ENCODE peak calls at places on chromosomes 12 and 14, in five cellular contexts. One of them, this sample, is unnamed.

GRCh38 chr12:7642287-7642686 is 23.4 kb downstream of the APOBEC1 start:
- DNase-seq in K562: no peak
- DNase-seq in A549: no peak
- DNase-seq in IMR-90: no peak
- DNase-seq in SK-N-SH: no peak
- DNase-seq in this sample: no peak

GRCh38 chr14:23365353-23366162 is 586 bp upstream of the EFS start:
- DNase-seq in K562: no peak
- DNase-seq in A549: no peak
- DNase-seq in IMR-90: peak; percentile 5
- DNase-seq in SK-N-SH: peak; percentile 81
- DNase-seq in this sample: no peak

GRCh38 chr12:17064834-17065233 is 458.9 kb upstream of the LMO3 start:
- DNase-seq in K562: no peak
- DNase-seq in A549: no peak
- DNase-seq in IMR-90: no peak
- DNase-seq in SK-N-SH: no peak
- DNase-seq in this sample: no peak

GRCh38 chr12:45216983-45217485 is 1.1 kb downstream of the ANO6 start:
- DNase-seq in K562: no peak
- DNase-seq in A549: no peak
- DNase-seq in IMR-90: no peak
- DNase-seq in SK-N-SH: peak; percentile 65
- DNase-seq in this sample: no peak

GRCh38 chr14:93984987-93985410 is 8.6 kb upstream of the ASB2 start:
- DNase-seq in K562: peak; percentile 22
- DNase-seq in A549: peak; percentile 76
- DNase-seq in IMR-90: peak; percentile 91
- DNase-seq in SK-N-SH: peak; percentile 47
- DNase-seq in this sample: no peak

GRCh38 chr14:95156765-95157194 is 549 bp downstream of the DICER1 start:
- DNase-seq in K562: no peak
- DNase-seq in A549: peak; percentile 21
- DNase-seq in IMR-90: peak; percentile 19
- DNase-seq in SK-N-SH: no peak
- DNase-seq in this sample: no peak

GRCh38 chr14:61569783-61570182 is 125.5 kb upstream of the HIF1A start:
- DNase-seq in K562: no peak
- DNase-seq in A549: no peak
- DNase-seq in IMR-90: peak; percentile 73
- DNase-seq in SK-N-SH: no peak
- DNase-seq in this sample: no peak

GRCh38 chr14:86654558-86655184 is 1124.7 kb downstream of the FLRT2 start:
- DNase-seq in K562: peak; percentile 16
- DNase-seq in A549: peak; percentile 7
- DNase-seq in IMR-90: peak; percentile 26
- DNase-seq in SK-N-SH: peak; percentile 19
- DNase-seq in this sample: no peak

GRCh38 chr14:67137744-67138371 is 51.4 kb upstream of the GARIN2 start:
- DNase-seq in K562: no peak
- DNase-seq in A549: peak; percentile 11
- DNase-seq in IMR-90: peak; percentile 22
- DNase-seq in SK-N-SH: peak; percentile 13
- DNase-seq in this sample: no peak

GRCh38 chr12:117282490-117282889 is 78.9 kb downstream of the NOS1 start:
- DNase-seq in K562: no peak
- DNase-seq in A549: no peak
- DNase-seq in IMR-90: no peak
- DNase-seq in SK-N-SH: no peak
- DNase-seq in this sample: no peak

GRCh38 chr12:26233620-26234019 is 38.2 kb downstream of the SSPN start:
- DNase-seq in K562: no peak
- DNase-seq in A549: no peak
- DNase-seq in IMR-90: peak; percentile 61
- DNase-seq in SK-N-SH: no peak
- DNase-seq in this sample: no peak

GRCh38 chr12:75087656-75088055 is 122.0 kb downstream of the KCNC2 start:
- DNase-seq in K562: no peak
- DNase-seq in A549: no peak
- DNase-seq in IMR-90: no peak
- DNase-seq in SK-N-SH: no peak
- DNase-seq in this sample: no peak

GRCh38 chr14:26577711-26578110 is 20.1 kb downstream of the NOVA1 start:
- DNase-seq in K562: no peak
- DNase-seq in A549: no peak
- DNase-seq in IMR-90: no peak
- DNase-seq in SK-N-SH: no peak
- DNase-seq in this sample: no peak

GRCh38 chr12:39505562-39505961 is 62.6 kb upstream of the KIF21A start:
- DNase-seq in K562: no peak
- DNase-seq in A549: no peak
- DNase-seq in IMR-90: no peak
- DNase-seq in SK-N-SH: no peak
- DNase-seq in this sample: no peak

GRCh38 chr14:92499216-92499615 is 14.4 kb upstream of the RIN3 start:
- DNase-seq in K562: no peak
- DNase-seq in A549: no peak
- DNase-seq in IMR-90: no peak
- DNase-seq in SK-N-SH: no peak
- DNase-seq in this sample: no peak

GRCh38 chr14:51616724-51617409 is 34.8 kb upstream of the FRMD6 start:
- DNase-seq in K562: no peak
- DNase-seq in A549: peak; percentile 15
- DNase-seq in IMR-90: peak; percentile 94
- DNase-seq in SK-N-SH: no peak
- DNase-seq in this sample: no peak

GRCh38 chr12:53205747-53206146 is 1.3 kb downstream of the ITGB7 start:
- DNase-seq in K562: no peak
- DNase-seq in A549: no peak
- DNase-seq in IMR-90: peak; percentile 89
- DNase-seq in SK-N-SH: no peak
- DNase-seq in this sample: peak; percentile 87

GRCh38 chr12:121741743-121742142 is 29.2 kb downstream of the TMEM120B start:
- DNase-seq in K562: no peak
- DNase-seq in A549: no peak
- DNase-seq in IMR-90: no peak
- DNase-seq in SK-N-SH: no peak
- DNase-seq in this sample: no peak

GRCh38 chr14:23551266-23552028 is at the start of gene ZFHX2:
- DNase-seq in K562: peak; percentile 73
- DNase-seq in A549: peak; percentile 81
- DNase-seq in IMR-90: peak; percentile 49
- DNase-seq in SK-N-SH: peak; percentile 91
- DNase-seq in this sample: no peak

GRCh38 chr12:25717552-25717951 is 164.5 kb upstream of the LMNTD1 start:
- DNase-seq in K562: no peak
- DNase-seq in A549: no peak
- DNase-seq in IMR-90: no peak
- DNase-seq in SK-N-SH: no peak
- DNase-seq in this sample: no peak

GRCh38 chr14:37202812-37203211 is 5.1 kb downstream of the MIPOL1 start:
- DNase-seq in K562: no peak
- DNase-seq in A549: no peak
- DNase-seq in IMR-90: no peak
- DNase-seq in SK-N-SH: no peak
- DNase-seq in this sample: no peak

GRCh38 chr14:34439090-34439489 is 22.9 kb downstream of the SPTSSA start:
- DNase-seq in K562: no peak
- DNase-seq in A549: no peak
- DNase-seq in IMR-90: no peak
- DNase-seq in SK-N-SH: no peak
- DNase-seq in this sample: no peak
- TF ChIP-seq RCOR1 in K562: no peak
- TF ChIP-seq RCOR1 in A549: no peak
- TF ChIP-seq RCOR1 in IMR-90: no peak
- TF ChIP-seq RCOR1 in SK-N-SH: no peak
- TF ChIP-seq RCOR1 in this sample: no peak

DNA sequence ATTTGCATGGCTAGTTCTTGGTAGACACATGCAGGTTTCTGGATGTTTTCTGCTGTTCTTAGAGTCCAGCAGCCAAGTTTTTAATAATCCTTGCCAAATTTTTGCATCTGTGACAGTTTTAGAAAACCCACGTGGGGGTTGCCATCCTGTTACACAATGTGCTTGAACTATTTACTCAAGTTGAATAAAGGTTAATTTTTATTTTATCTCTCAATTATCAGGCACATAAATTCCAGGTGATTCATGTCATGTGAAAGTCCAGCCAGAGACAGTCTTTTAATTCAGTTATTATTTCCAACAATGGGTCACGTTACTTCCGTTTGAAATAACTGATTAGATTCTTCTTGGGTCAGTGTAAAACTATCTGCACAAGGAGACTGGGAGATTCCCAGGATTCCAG is 15.7 kb downstream of the MYRFL start:
- DNase-seq in K562: no peak
- DNase-seq in A549: no peak
- DNase-seq in IMR-90: no peak
- DNase-seq in SK-N-SH: no peak
- DNase-seq in this sample: no peak
- TF ChIP-seq RCOR1 in K562: no peak
- TF ChIP-seq RCOR1 in A549: no peak
- TF ChIP-seq RCOR1 in IMR-90: no peak
- TF ChIP-seq RCOR1 in SK-N-SH: no peak
- TF ChIP-seq RCOR1 in this sample: no peak

DNA sequence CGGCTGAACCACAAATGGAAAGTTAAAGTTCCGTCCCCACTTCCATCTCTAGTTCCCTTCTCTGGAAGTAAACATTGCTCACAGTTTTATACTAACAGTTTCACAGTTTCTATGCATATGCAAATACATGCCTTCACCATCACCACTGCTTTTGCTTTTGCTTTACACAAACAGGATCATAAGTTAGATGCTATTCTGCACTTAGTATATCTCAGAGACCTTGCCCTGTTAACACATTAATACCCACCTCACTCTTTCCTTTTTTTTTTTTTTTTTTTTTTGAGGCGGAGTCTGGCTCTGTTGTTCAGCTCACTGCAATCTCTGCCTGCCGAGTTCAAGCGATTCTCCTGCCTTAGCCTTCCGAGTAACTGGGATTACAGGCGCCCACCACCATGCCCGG is 879 bp downstream of the TEP1 start:
- DNase-seq in K562: no peak
- DNase-seq in A549: no peak
- DNase-seq in IMR-90: no peak
- DNase-seq in SK-N-SH: no peak
- DNase-seq in this sample: peak; percentile 39
- TF ChIP-seq RCOR1 in K562: no peak
- TF ChIP-seq RCOR1 in A549: no peak
- TF ChIP-seq RCOR1 in IMR-90: no peak
- TF ChIP-seq RCOR1 in SK-N-SH: no peak
- TF ChIP-seq RCOR1 in this sample: no peak

DNA sequence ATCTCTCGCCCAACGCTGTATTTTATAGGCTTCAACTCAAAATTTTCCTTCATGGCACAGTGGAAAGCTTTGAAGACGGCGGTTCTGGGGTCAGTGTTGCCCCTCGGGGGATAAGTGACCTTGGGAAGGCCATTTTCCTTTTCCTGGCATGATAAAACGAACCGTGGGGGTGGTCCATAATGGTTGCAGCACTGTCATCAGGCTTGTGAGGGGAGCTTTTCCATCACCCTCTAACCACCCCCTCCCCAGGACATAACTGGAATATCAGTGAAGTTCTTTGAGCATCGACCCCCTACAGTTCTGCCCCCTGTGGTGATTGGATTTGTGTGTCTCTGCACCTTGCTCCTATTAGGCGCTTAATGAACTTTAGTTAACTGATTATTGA is 16.0 kb downstream of the FOS start:
- DNase-seq in K562: peak; percentile 25
- DNase-seq in A549: peak; percentile 47
- DNase-seq in IMR-90: no peak
- DNase-seq in SK-N-SH: peak; percentile 66
- DNase-seq in this sample: no peak
- TF ChIP-seq RCOR1 in K562: no peak
- TF ChIP-seq RCOR1 in A549: no peak
- TF ChIP-seq RCOR1 in IMR-90: no peak
- TF ChIP-seq RCOR1 in SK-N-SH: no peak
- TF ChIP-seq RCOR1 in this sample: no peak

GRCh38 chr12:113030875-113031525 is 25.5 kb upstream of the DTX1 start:
- DNase-seq in K562: peak; percentile 22
- DNase-seq in A549: peak; percentile 72
- DNase-seq in IMR-90: peak; percentile 52
- DNase-seq in SK-N-SH: peak; percentile 71
- DNase-seq in this sample: no peak
- TF ChIP-seq RCOR1 in K562: no peak
- TF ChIP-seq RCOR1 in A549: no peak
- TF ChIP-seq RCOR1 in IMR-90: no peak
- TF ChIP-seq RCOR1 in SK-N-SH: no peak
- TF ChIP-seq RCOR1 in this sample: no peak

GRCh38 chr12:55336002-55336401 is 5.5 kb downstream of the OR6C3 start:
- DNase-seq in K562: no peak
- DNase-seq in A549: no peak
- DNase-seq in IMR-90: no peak
- DNase-seq in SK-N-SH: no peak
- DNase-seq in this sample: no peak
- TF ChIP-seq RCOR1 in K562: no peak
- TF ChIP-seq RCOR1 in A549: no peak
- TF ChIP-seq RCOR1 in IMR-90: no peak
- TF ChIP-seq RCOR1 in SK-N-SH: no peak
- TF ChIP-seq RCOR1 in this sample: no peak

DNA sequence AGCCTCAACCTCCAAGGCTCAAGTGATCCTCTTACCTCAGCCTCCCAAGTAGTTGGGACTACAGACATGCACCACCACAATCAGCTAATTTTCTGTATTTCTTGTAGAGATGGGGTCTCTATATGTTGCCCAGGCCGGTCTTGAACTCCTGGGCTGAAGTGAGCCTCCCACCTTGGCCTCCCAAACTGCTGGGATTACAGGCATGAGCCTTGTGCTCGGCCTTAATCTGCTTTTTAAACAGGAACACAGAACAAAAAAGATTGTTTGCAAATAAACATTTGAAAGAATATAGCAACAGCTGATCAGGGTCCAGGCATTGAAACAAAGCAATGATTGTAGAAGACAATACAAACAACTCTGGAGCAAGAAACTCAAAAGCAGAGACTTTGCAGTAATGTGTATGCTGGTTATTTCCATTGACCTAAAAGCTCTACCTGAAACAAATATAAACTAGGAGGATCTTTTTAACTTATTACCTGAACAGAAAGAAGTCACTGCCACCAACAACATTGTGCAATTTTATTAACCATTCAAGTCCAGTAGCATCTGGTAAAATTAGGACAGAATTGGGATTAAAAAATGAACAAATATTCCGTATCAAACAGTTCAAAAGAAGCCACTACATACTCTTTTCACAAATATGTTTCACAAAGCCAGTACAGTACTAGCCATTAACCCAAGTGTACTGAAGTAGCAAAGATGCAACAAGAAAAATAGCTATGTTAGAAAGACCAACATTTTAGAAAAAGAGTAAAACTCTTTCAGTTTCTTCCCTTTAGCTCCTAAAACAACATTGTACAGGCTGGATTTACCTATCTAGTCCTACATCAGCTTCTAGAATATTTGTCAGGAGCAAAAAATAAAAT is 14.2 kb downstream of the AMN1 start:
- DNase-seq in K562: no peak
- DNase-seq in A549: no peak
- DNase-seq in IMR-90: no peak
- DNase-seq in SK-N-SH: no peak
- DNase-seq in this sample: no peak
- TF ChIP-seq RCOR1 in K562: no peak
- TF ChIP-seq RCOR1 in A549: no peak
- TF ChIP-seq RCOR1 in IMR-90: no peak
- TF ChIP-seq RCOR1 in SK-N-SH: no peak
- TF ChIP-seq RCOR1 in this sample: no peak